ENCODE peak calls at places on chromosomes 16 and 17, in ten cellular contexts. Z, I, H, A, U, P, C, N, E and D are unnamed samples.

GRCh38 chr17:30379303-30380105 is 777 bp downstream of the CPD start:
- DNase-seq in N (peak), Z (no peak), I (no peak), C (peak), A (no peak), H (peak), E (peak), U (no peak), P (peak), D (peak)

GRCh38 chr17:44269795-44270320 is 1.9 kb upstream of the SLC4A1 start:
- DNase-seq in Z (no peak), I (no peak), E (no peak), P (no peak), C (no peak), U (no peak), H (no peak), A (no peak), N (no peak), D (no peak)

GRCh38 chr16:8885674-8886592 is 3.8 kb downstream of the LITAFD start:
- DNase-seq in E (no peak), I (peak), H (no peak), P (no peak), N (no peak), C (peak), U (peak), Z (peak), A (peak), D (no peak)

GRCh38 chr16:53821487-53821886 is 117.5 kb downstream of the FTO start:
- DNase-seq in H (no peak), U (peak), C (peak), E (no peak), I (peak), N (no peak), A (peak), Z (peak), P (no peak), D (no peak)

GRCh38 chr17:82892869-82893565 is 53.2 kb upstream of the ZNF750 start:
- DNase-seq in U (no peak), E (no peak), A (no peak), I (no peak), P (peak), Z (no peak), N (no peak), H (peak), C (no peak), D (peak)

GRCh38 chr16:85136213-85136704 is 24.0 kb upstream of the CIBAR2 start:
- DNase-seq in A (no peak), H (peak), U (no peak), E (no peak), C (peak), Z (no peak), I (no peak), N (no peak), P (no peak), D (peak)

GRCh38 chr16:85665373-85665740 is 23.4 kb downstream of the GINS2 start:
- DNase-seq in I (no peak), N (no peak), P (no peak), H (peak), E (no peak), A (no peak), U (no peak), C (no peak), Z (no peak), D (no peak)

GRCh38 chr16:24800586-24800985 is 45.2 kb upstream of the SLC5A11 start:
- DNase-seq in H (no peak), C (no peak), U (peak), E (no peak), Z (peak), P (no peak), A (peak), I (peak), N (peak), D (no peak)

GRCh38 chr16:69273009-69273408 is 38.1 kb upstream of the VPS4A start:
- DNase-seq in E (no peak), A (peak), N (no peak), U (peak), C (peak), I (peak), P (no peak), Z (peak), H (no peak), D (no peak)

GRCh38 chr16:71929048-71929447 is 33.7 kb downstream of the IST1 start:
- DNase-seq in P (no peak), A (peak), E (no peak), I (peak), H (peak), U (peak), Z (peak), N (no peak), C (peak), D (no peak)

GRCh38 chr17:17153709-17154108 is 52.4 kb downstream of the PLD6 start:
- DNase-seq in A (no peak), H (no peak), P (no peak), N (no peak), Z (no peak), E (no peak), C (no peak), U (no peak), I (no peak), D (peak)

GRCh38 chr16:1078579-1079021 is 6.1 kb downstream of the SSTR5 start:
- DNase-seq in H (no peak), C (peak), A (peak), P (no peak), U (peak), I (peak), N (peak), E (no peak), Z (peak), D (no peak)

GRCh38 chr17:48587276-48588073 is 2.6 kb downstream of the HOXB3 start:
- DNase-seq in A (no peak), U (no peak), I (no peak), E (no peak), H (no peak), C (no peak), Z (no peak), N (no peak), P (no peak), D (no peak)

GRCh38 chr16:85616608-85617311 is 3.6 kb downstream of the GSE1 start:
- DNase-seq in U (no peak), I (no peak), N (no peak), C (no peak), E (no peak), H (peak), P (no peak), A (no peak), Z (no peak), D (peak)

GRCh38 chr16:74726736-74727135 is 26.1 kb upstream of the MLKL start:
- DNase-seq in C (no peak), N (no peak), H (no peak), Z (no peak), U (no peak), A (no peak), I (no peak), E (no peak), P (peak), D (no peak)

GRCh38 chr16:4811242-4811641 is 8.8 kb upstream of the ROGDI start:
- DNase-seq in A (no peak), Z (no peak), E (no peak), H (no peak), P (no peak), N (no peak), C (no peak), I (no peak), U (no peak), D (no peak)

GRCh38 chr16:83960521-83961249 is 7.4 kb upstream of the NECAB2 start:
- DNase-seq in Z (no peak), A (no peak), U (no peak), C (no peak), I (no peak), P (no peak), H (no peak), E (no peak), N (no peak), D (no peak)

GRCh38 chr16:54282202-54282922 is 4.2 kb downstream of the IRX3 start:
- DNase-seq in Z (peak), C (peak), N (no peak), A (no peak), P (peak), E (no peak), U (peak), I (no peak), H (peak), D (peak)

GRCh38 chr16:28910046-28911031 is 14.7 kb downstream of the RABEP2 start:
- DNase-seq in C (no peak), H (no peak), U (no peak), A (no peak), P (no peak), I (peak), Z (no peak), N (no peak), E (no peak), D (no peak)

GRCh38 chr16:65769776-65770438 is 596.6 kb upstream of the CDH5 start:
- DNase-seq in H (no peak), I (no peak), U (peak), P (no peak), A (peak), Z (peak), C (no peak), N (no peak), E (no peak), D (no peak)

GRCh38 chr17:55053855-55054254 is 85.3 kb downstream of the STXBP4 start:
- DNase-seq in H (no peak), P (no peak), E (no peak), N (no peak), U (peak), C (peak), I (no peak), A (no peak), Z (peak), D (no peak)

GRCh38 chr16:69522732-69523404 is 42.9 kb upstream of the NFAT5 start:
- DNase-seq in P (no peak), H (no peak), E (no peak), U (no peak), C (no peak), Z (no peak), I (no peak), A (no peak), N (peak), D (no peak)

GRCh38 chr17:69269174-69269998 is 40.8 kb upstream of the ABCA10 start:
- DNase-seq in E (no peak), A (peak), U (peak), I (peak), P (no peak), N (no peak), C (peak), H (no peak), Z (peak), D (no peak)

GRCh38 chr16:54766355-54766754 is 164.3 kb upstream of the IRX5 start:
- DNase-seq in U (no peak), P (no peak), A (no peak), N (no peak), Z (no peak), E (no peak), I (no peak), C (no peak), H (no peak), D (no peak)

GRCh38 chr17:36777118-36777517 is 160.2 kb upstream of the LHX1 start:
- DNase-seq in U (peak), C (peak), E (no peak), Z (peak), N (no peak), I (no peak), H (no peak), A (peak), P (no peak), D (no peak)

GRCh38 chr17:59763861-59764260 is 56.4 kb downstream of the VMP1 start:
- DNase-seq in C (peak), P (no peak), U (peak), N (no peak), H (no peak), A (peak), Z (peak), E (no peak), I (peak), D (no peak)